ENCODE peak calls at places on chromosomes 6 and 20, in four cellular contexts. X, H, G and C are unnamed samples.

GRCh38 chr20:4956200-4956810 is 45.0 kb downstream of the SLC23A2 start:
- DNase-seq in X (peak), H (peak), G (peak), C (peak)

GRCh38 chr6:163414367-163415175 is at the start of gene QKI:
- DNase-seq in X (peak), G (peak), H (peak), C (peak)

GRCh38 chr6:164108869-164109769 is 694.6 kb downstream of the QKI start:
- DNase-seq in X (peak), G (no peak), H (peak), C (no peak)

GRCh38 chr20:4156411-4156810 is 141.1 kb upstream of the RNF24 start:
- DNase-seq in H (peak), X (no peak), G (no peak), C (no peak)

GRCh38 chr6:1383729-1384548 is 5.4 kb upstream of the FOXF2 start:
- DNase-seq in X (no peak), H (no peak), G (no peak), C (peak)

GRCh38 chr6:41426888-41427641 is 91.7 kb downstream of the NCR2 start:
- DNase-seq in H (no peak), G (no peak), X (no peak), C (no peak)

GRCh38 chr20:6866741-6867140 is 99.3 kb downstream of the BMP2 start:
- DNase-seq in H (no peak), G (no peak), X (no peak), C (no peak)

GRCh38 chr20:12699374-12700228 is 309.2 kb upstream of the SPTLC3 start:
- DNase-seq in H (no peak), G (no peak), X (no peak), C (peak)

GRCh38 chr6:12733876-12734275 is 17.3 kb downstream of the PHACTR1 start:
- DNase-seq in H (no peak), G (no peak), X (no peak), C (no peak)

GRCh38 chr6:70669133-70669532 is 1.4 kb downstream of the SMAP1 start:
- DNase-seq in H (peak), G (no peak), X (peak), C (peak)

GRCh38 chr20:48638546-48638945 is 189.3 kb downstream of the PREX1 start:
- DNase-seq in X (peak), G (no peak), H (peak), C (no peak)

GRCh38 chr20:38905375-38905774 is 20.8 kb upstream of the FAM83D start:
- DNase-seq in H (peak), X (no peak), G (no peak), C (no peak)

GRCh38 chr6:14339711-14340590 is 222.4 kb downstream of the CD83 start:
- DNase-seq in H (no peak), X (no peak), G (no peak), C (no peak)

GRCh38 chr6:33508935-33509926 is 54.9 kb downstream of the ZBTB9 start:
- DNase-seq in H (no peak), X (peak), G (no peak), C (no peak)

GRCh38 chr20:63435552-63435951 is 36.9 kb downstream of the KCNQ2 start:
- DNase-seq in G (no peak), H (no peak), X (peak), C (peak)

GRCh38 chr6:151497935-151498726 is 4.3 kb downstream of the CCDC170 start:
- DNase-seq in G (peak), H (no peak), X (peak), C (no peak)

GRCh38 chr6:68650142-68650541 is 15.1 kb downstream of the ADGRB3 start:
- DNase-seq in X (no peak), G (no peak), H (no peak), C (no peak)

GRCh38 chr6:68653706-68654089 is 18.6 kb downstream of the ADGRB3 start:
- DNase-seq in G (no peak), X (no peak), H (no peak), C (no peak)

GRCh38 chr6:68651018-68651985 is 16.2 kb downstream of the ADGRB3 start:
- DNase-seq in H (no peak), X (no peak), G (no peak), C (no peak)

GRCh38 chr6:68653074-68653705 is 18.1 kb downstream of the ADGRB3 start:
- DNase-seq in H (no peak), X (no peak), G (no peak), C (no peak)

GRCh38 chr6:68652117-68652536 is 17.0 kb downstream of the ADGRB3 start:
- DNase-seq in H (no peak), X (no peak), G (no peak), C (no peak)
- TF ChIP-seq EZH2phosphoT487 in H (no peak), X (no peak), G (no peak), C (no peak)

GRCh38 chr6:106085687-106085983 is 501 bp upstream of the PRDM1 start:
- DNase-seq in X (peak), G (no peak), H (no peak), C (no peak)
- H3K4me3 ChIP-seq in X (peak), G (peak), H (peak), C (peak)

GRCh38 chr6:108163644-108164536 is 1.9 kb upstream of the NR2E1 start:
- DNase-seq in H (no peak), G (no peak), X (peak), C (no peak)
- TF ChIP-seq EZH2 in H (no peak), G (no peak), X (peak), C (peak)

GRCh38 chr20:45157977-45158376 is 16.7 kb upstream of the PI3 start:
- DNase-seq in G (no peak), X (peak), H (peak), C (peak)
- TF ChIP-seq EZH2phosphoT487 in G (no peak), X (no peak), H (no peak), C (no peak)

GRCh38 chr6:35088281-35089215 is 52.6 kb downstream of the TCP11 start:
- DNase-seq in G (no peak), H (no peak), X (no peak), C (peak)

GRCh38 chr6:35089935-35090505 is 51.1 kb downstream of the TCP11 start:
- DNase-seq in G (no peak), H (no peak), X (peak), C (peak)

GRCh38 chr6:35087361-35088280 is 53.5 kb downstream of the TCP11 start:
- DNase-seq in X (no peak), H (no peak), G (no peak), C (peak)

GRCh38 chr6:35090734-35091133 is 50.4 kb downstream of the TCP11 start:
- DNase-seq in G (no peak), H (no peak), X (no peak), C (peak)

DNA sequence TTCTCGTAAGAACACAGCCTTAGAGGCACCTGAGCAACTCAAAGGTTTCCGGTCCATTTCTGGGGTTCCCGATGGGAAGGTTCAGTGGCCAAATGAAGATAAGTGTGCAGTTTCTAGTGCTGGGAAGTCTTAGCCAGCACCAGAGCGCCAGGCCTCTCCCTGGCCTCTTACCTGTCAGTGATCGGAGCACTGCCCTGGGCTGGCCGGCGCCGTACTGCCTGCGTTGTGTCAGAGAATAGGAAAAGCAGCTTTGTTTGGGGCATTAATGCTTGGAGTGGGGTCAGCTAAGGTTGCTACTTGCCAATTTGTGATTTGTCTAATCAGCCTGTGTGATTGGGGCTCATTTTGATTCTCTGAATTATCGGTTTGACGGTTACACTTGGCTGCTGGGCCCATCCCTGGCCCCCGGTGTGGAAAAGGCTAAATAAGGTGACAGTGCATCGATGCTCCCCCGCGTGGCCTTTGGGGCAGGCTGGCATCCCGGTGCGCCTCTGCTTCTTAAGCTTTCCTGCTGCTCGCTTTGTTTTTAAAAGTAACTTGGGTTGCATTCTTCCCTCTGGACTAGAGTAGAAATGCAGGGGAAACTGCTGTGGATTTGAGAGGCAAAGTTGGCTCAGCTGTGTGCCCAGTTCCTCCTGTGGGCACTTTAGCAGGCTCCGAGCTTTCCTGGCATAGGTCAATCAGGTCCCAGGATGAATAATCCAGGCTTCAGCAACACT is 51.8 kb downstream of the TCP11 start:
- DNase-seq in H (no peak), G (no peak), X (no peak), C (peak)
- H3K4me3 ChIP-seq in H (no peak), G (no peak), X (no peak), C (no peak)

GRCh38 chr6:30075094-30075986 is at the start of gene RNF39:
- DNase-seq in G (no peak), H (peak), X (peak), C (peak)
- TF ChIP-seq EZH2 in G (no peak), H (no peak), X (peak), C (peak)

GRCh38 chr6:126228001-126228791 is 111.7 kb upstream of the CENPW start:
- DNase-seq in X (no peak), H (no peak), G (no peak), C (no peak)
- TF ChIP-seq EZH2phosphoT487 in X (no peak), H (no peak), G (no peak), C (no peak)

DNA sequence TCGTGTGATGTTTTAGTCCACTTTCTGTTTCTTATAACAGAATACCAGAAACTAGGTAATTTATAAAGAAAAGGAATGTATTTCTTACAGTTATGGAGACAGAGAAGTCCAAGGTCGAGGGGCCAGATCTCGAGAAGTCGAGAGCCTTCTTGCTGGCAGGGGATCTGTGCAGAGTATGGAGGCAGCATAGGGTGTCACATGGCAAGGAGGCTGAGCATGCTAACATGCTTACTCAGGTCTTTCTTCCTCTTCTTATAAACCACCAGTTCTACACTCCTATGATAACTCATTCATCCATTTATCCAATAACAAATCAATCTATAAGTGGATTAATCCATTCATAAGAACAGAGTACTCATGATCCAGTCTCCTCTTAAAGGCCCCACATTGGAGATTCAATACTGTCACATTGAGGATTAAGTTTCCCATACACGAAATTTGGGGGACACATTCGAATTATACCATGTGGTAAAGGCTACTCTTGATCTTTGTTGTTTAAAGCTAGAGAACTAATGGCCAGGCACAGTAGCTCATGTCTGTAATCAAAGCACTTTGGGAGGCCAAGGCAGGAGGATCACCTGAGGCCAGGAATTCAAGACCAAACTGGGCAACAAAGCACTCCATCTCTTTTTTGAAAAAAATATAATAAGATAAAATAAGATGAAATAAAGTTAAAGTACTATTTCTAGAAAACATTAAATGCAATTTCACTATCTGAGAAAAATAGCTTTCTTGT is 2.1 kb downstream of the GOPC start:
- DNase-seq in G (peak), H (peak), X (peak), C (no peak)
- H3K4me3 ChIP-seq in G (peak), H (peak), X (peak), C (peak)